ENCODE peak calls at places on chromosomes 11 and 22, in seven cellular contexts. One of them, this sample, is unnamed.

GRCh38 chr22:28951969-28952521 is 68.7 kb downstream of the ZNRF3 start:
- DNase-seq in left cardiac atrium: no peak
- DNase-seq in psoas muscle: no peak
- DNase-seq in aorta: no peak
- DNase-seq in activated naive CD4-positive, alpha-beta T cell: no peak
- DNase-seq in osteocyte: no peak
- DNase-seq in retina: no peak
- DNase-seq in this sample: no peak

GRCh38 chr11:11884774-11885481 is 43.2 kb downstream of the USP47 start:
- DNase-seq in left cardiac atrium: no peak
- DNase-seq in psoas muscle: no peak
- DNase-seq in aorta: no peak
- DNase-seq in activated naive CD4-positive, alpha-beta T cell: no peak
- DNase-seq in osteocyte: no peak
- DNase-seq in retina: no peak
- DNase-seq in this sample: no peak

GRCh38 chr22:19234126-19234896 is 55.8 kb upstream of the SLC25A1 start:
- DNase-seq in left cardiac atrium: no peak
- DNase-seq in psoas muscle: no peak
- DNase-seq in aorta: no peak
- DNase-seq in activated naive CD4-positive, alpha-beta T cell: no peak
- DNase-seq in osteocyte: peak; percentile 51
- DNase-seq in retina: no peak
- DNase-seq in this sample: no peak

GRCh38 chr11:68997124-68997994 is 15.7 kb downstream of the MRGPRF start:
- DNase-seq in left cardiac atrium: no peak
- DNase-seq in psoas muscle: peak; percentile 46
- DNase-seq in aorta: peak; percentile 32
- DNase-seq in activated naive CD4-positive, alpha-beta T cell: no peak
- DNase-seq in osteocyte: no peak
- DNase-seq in retina: no peak
- DNase-seq in this sample: no peak

GRCh38 chr11:126113515-126113957 is 50.9 kb upstream of the CDON start:
- DNase-seq in left cardiac atrium: peak; percentile 93
- DNase-seq in psoas muscle: peak; percentile 92
- DNase-seq in aorta: peak; percentile 94
- DNase-seq in activated naive CD4-positive, alpha-beta T cell: no peak
- DNase-seq in osteocyte: peak; percentile 92
- DNase-seq in retina: peak; percentile 13
- DNase-seq in this sample: peak; percentile 93

GRCh38 chr22:30015846-30016245 is 64.4 kb upstream of the HORMAD2 start:
- DNase-seq in left cardiac atrium: no peak
- DNase-seq in psoas muscle: no peak
- DNase-seq in aorta: no peak
- DNase-seq in activated naive CD4-positive, alpha-beta T cell: no peak
- DNase-seq in osteocyte: no peak
- DNase-seq in retina: no peak
- DNase-seq in this sample: peak; percentile 82

GRCh38 chr11:88979641-88980040 is 86.1 kb downstream of the GRM5 start:
- DNase-seq in left cardiac atrium: no peak
- DNase-seq in psoas muscle: no peak
- DNase-seq in aorta: no peak
- DNase-seq in activated naive CD4-positive, alpha-beta T cell: no peak
- DNase-seq in osteocyte: no peak
- DNase-seq in retina: no peak
- DNase-seq in this sample: peak; percentile 11

GRCh38 chr22:43530864-43531201 is 119.0 kb downstream of the MPPED1 start:
- DNase-seq in left cardiac atrium: no peak
- DNase-seq in psoas muscle: no peak
- DNase-seq in aorta: no peak
- DNase-seq in activated naive CD4-positive, alpha-beta T cell: no peak
- DNase-seq in osteocyte: no peak
- DNase-seq in retina: no peak
- DNase-seq in this sample: no peak

GRCh38 chr11:12066056-12066798 is 44.2 kb upstream of the MICAL2 start:
- DNase-seq in left cardiac atrium: no peak
- DNase-seq in psoas muscle: peak; percentile 62
- DNase-seq in aorta: no peak
- DNase-seq in activated naive CD4-positive, alpha-beta T cell: no peak
- DNase-seq in osteocyte: no peak
- DNase-seq in retina: no peak
- DNase-seq in this sample: peak; percentile 87

GRCh38 chr11:21909145-21909544 is 283.7 kb upstream of the ANO5 start:
- DNase-seq in left cardiac atrium: no peak
- DNase-seq in psoas muscle: no peak
- DNase-seq in aorta: no peak
- DNase-seq in activated naive CD4-positive, alpha-beta T cell: no peak
- DNase-seq in osteocyte: no peak
- DNase-seq in retina: no peak
- DNase-seq in this sample: no peak

GRCh38 chr22:23834830-23835772 is 3.7 kb downstream of the DERL3 start:
- DNase-seq in left cardiac atrium: peak; percentile 64
- DNase-seq in psoas muscle: peak; percentile 87
- DNase-seq in aorta: peak; percentile 51
- DNase-seq in activated naive CD4-positive, alpha-beta T cell: no peak
- DNase-seq in osteocyte: no peak
- DNase-seq in retina: no peak
- DNase-seq in this sample: no peak

GRCh38 chr11:47394050-47394321 is 14.4 kb upstream of the SLC39A13 start:
- DNase-seq in left cardiac atrium: peak; percentile 37
- DNase-seq in psoas muscle: peak; percentile 57
- DNase-seq in aorta: no peak
- DNase-seq in activated naive CD4-positive, alpha-beta T cell: no peak
- DNase-seq in osteocyte: no peak
- DNase-seq in retina: no peak
- DNase-seq in this sample: no peak

GRCh38 chr22:34437140-34437539 is 516.9 kb upstream of the LARGE1 start:
- DNase-seq in left cardiac atrium: no peak
- DNase-seq in psoas muscle: no peak
- DNase-seq in aorta: no peak
- DNase-seq in activated naive CD4-positive, alpha-beta T cell: no peak
- DNase-seq in osteocyte: no peak
- DNase-seq in retina: no peak
- DNase-seq in this sample: no peak

GRCh38 chr11:2834893-2835767 is 50.4 kb downstream of the CDKN1C start:
- DNase-seq in left cardiac atrium: no peak
- DNase-seq in psoas muscle: peak; percentile 51
- DNase-seq in aorta: no peak
- DNase-seq in activated naive CD4-positive, alpha-beta T cell: no peak
- DNase-seq in osteocyte: no peak
- DNase-seq in retina: peak; percentile 43
- DNase-seq in this sample: no peak

GRCh38 chr22:19974233-19974861 is 32.7 kb upstream of the TXNRD2 start:
- DNase-seq in left cardiac atrium: peak; percentile 53
- DNase-seq in psoas muscle: no peak
- DNase-seq in aorta: no peak
- DNase-seq in activated naive CD4-positive, alpha-beta T cell: no peak
- DNase-seq in osteocyte: no peak
- DNase-seq in retina: peak; percentile 82
- DNase-seq in this sample: peak; percentile 68

GRCh38 chr22:38706101-38706884 is 549 bp downstream of the GTPBP1 start:
- DNase-seq in left cardiac atrium: peak; percentile 53
- DNase-seq in psoas muscle: peak; percentile 77
- DNase-seq in aorta: peak; percentile 70
- DNase-seq in activated naive CD4-positive, alpha-beta T cell: no peak
- DNase-seq in osteocyte: no peak
- DNase-seq in retina: peak; percentile 69
- DNase-seq in this sample: peak; percentile 50

GRCh38 chr11:11308249-11308648 is 44.8 kb downstream of the CSNK2A3 start:
- DNase-seq in left cardiac atrium: no peak
- DNase-seq in psoas muscle: no peak
- DNase-seq in aorta: no peak
- DNase-seq in activated naive CD4-positive, alpha-beta T cell: no peak
- DNase-seq in osteocyte: no peak
- DNase-seq in retina: no peak
- DNase-seq in this sample: no peak

GRCh38 chr11:29485641-29486040 is 531.2 kb downstream of the KCNA4 start:
- DNase-seq in left cardiac atrium: no peak
- DNase-seq in psoas muscle: no peak
- DNase-seq in aorta: no peak
- DNase-seq in activated naive CD4-positive, alpha-beta T cell: no peak
- DNase-seq in osteocyte: no peak
- DNase-seq in retina: no peak
- DNase-seq in this sample: no peak

GRCh38 chr11:19374189-19374588 is 133.4 kb upstream of the E2F8 start:
- DNase-seq in left cardiac atrium: no peak
- DNase-seq in psoas muscle: no peak
- DNase-seq in aorta: no peak
- DNase-seq in activated naive CD4-positive, alpha-beta T cell: no peak
- DNase-seq in osteocyte: no peak
- DNase-seq in retina: no peak
- DNase-seq in this sample: peak; percentile 96

GRCh38 chr11:87299041-87299481 is 261.3 kb downstream of the TMEM135 start:
- DNase-seq in left cardiac atrium: no peak
- DNase-seq in psoas muscle: no peak
- DNase-seq in aorta: no peak
- DNase-seq in activated naive CD4-positive, alpha-beta T cell: no peak
- DNase-seq in osteocyte: no peak
- DNase-seq in retina: no peak
- DNase-seq in this sample: no peak

GRCh38 chr22:39431216-39431801 is 25.5 kb upstream of the MGAT3 start:
- DNase-seq in left cardiac atrium: no peak
- DNase-seq in psoas muscle: no peak
- DNase-seq in aorta: peak; percentile 48
- DNase-seq in activated naive CD4-positive, alpha-beta T cell: no peak
- DNase-seq in osteocyte: no peak
- DNase-seq in retina: no peak
- DNase-seq in this sample: no peak

GRCh38 chr11:62632492-62632891 is 10.7 kb upstream of the B3GAT3 start:
- DNase-seq in left cardiac atrium: no peak
- DNase-seq in psoas muscle: no peak
- DNase-seq in aorta: no peak
- DNase-seq in activated naive CD4-positive, alpha-beta T cell: no peak
- DNase-seq in osteocyte: no peak
- DNase-seq in retina: no peak
- DNase-seq in this sample: no peak

GRCh38 chr11:62540804-62541671 is 5.6 kb downstream of the AHNAK start:
- DNase-seq in left cardiac atrium: peak; percentile 47
- DNase-seq in psoas muscle: peak; percentile 71
- DNase-seq in aorta: peak; percentile 74
- DNase-seq in activated naive CD4-positive, alpha-beta T cell: no peak
- DNase-seq in osteocyte: no peak
- DNase-seq in retina: no peak
- DNase-seq in this sample: no peak

GRCh38 chr11:43803766-43804165 is 76.9 kb upstream of the ALKBH3 start:
- DNase-seq in left cardiac atrium: no peak
- DNase-seq in psoas muscle: no peak
- DNase-seq in aorta: no peak
- DNase-seq in activated naive CD4-positive, alpha-beta T cell: no peak
- DNase-seq in osteocyte: no peak
- DNase-seq in retina: no peak
- DNase-seq in this sample: no peak

GRCh38 chr22:44261861-44262595 is 50.7 kb downstream of the SHISAL1 start:
- DNase-seq in left cardiac atrium: peak; percentile 41
- DNase-seq in psoas muscle: peak; percentile 8
- DNase-seq in aorta: no peak
- DNase-seq in activated naive CD4-positive, alpha-beta T cell: no peak
- DNase-seq in osteocyte: no peak
- DNase-seq in retina: no peak
- DNase-seq in this sample: no peak

GRCh38 chr22:23556026-23556620 is 24.0 kb downstream of the IGLL1 start:
- DNase-seq in left cardiac atrium: no peak
- DNase-seq in psoas muscle: no peak
- DNase-seq in aorta: no peak
- DNase-seq in activated naive CD4-positive, alpha-beta T cell: no peak
- DNase-seq in osteocyte: no peak
- DNase-seq in retina: no peak
- DNase-seq in this sample: no peak

GRCh38 chr11:67118059-67118766 is 850 bp upstream of the KDM2A start:
- DNase-seq in left cardiac atrium: peak; percentile 62
- DNase-seq in psoas muscle: peak; percentile 76
- DNase-seq in aorta: peak; percentile 65
- DNase-seq in activated naive CD4-positive, alpha-beta T cell: peak; percentile 36
- DNase-seq in osteocyte: peak; percentile 86
- DNase-seq in retina: peak; percentile 78
- DNase-seq in this sample: peak; percentile 35

GRCh38 chr22:49767355-49768062 is 60.2 kb downstream of the BRD1 start:
- DNase-seq in left cardiac atrium: no peak
- DNase-seq in psoas muscle: peak; percentile 52
- DNase-seq in aorta: peak; percentile 35
- DNase-seq in activated naive CD4-positive, alpha-beta T cell: no peak
- DNase-seq in osteocyte: no peak
- DNase-seq in retina: peak; percentile 71
- DNase-seq in this sample: peak; percentile 45

GRCh38 chr11:16982256-16982671 is 31.9 kb downstream of the PLEKHA7 start:
- DNase-seq in left cardiac atrium: no peak
- DNase-seq in psoas muscle: no peak
- DNase-seq in aorta: no peak
- DNase-seq in activated naive CD4-positive, alpha-beta T cell: no peak
- DNase-seq in osteocyte: no peak
- DNase-seq in retina: peak; percentile 46
- DNase-seq in this sample: no peak

GRCh38 chr11:65355776-65356393 is 1.3 kb downstream of the TIGD3 start:
- DNase-seq in left cardiac atrium: peak; percentile 60
- DNase-seq in psoas muscle: peak; percentile 61
- DNase-seq in aorta: no peak
- DNase-seq in activated naive CD4-positive, alpha-beta T cell: no peak
- DNase-seq in osteocyte: no peak
- DNase-seq in retina: peak; percentile 82
- DNase-seq in this sample: peak; percentile 59

GRCh38 chr11:103849366-103849765 is 187.1 kb upstream of the DDI1 start:
- DNase-seq in left cardiac atrium: no peak
- DNase-seq in psoas muscle: no peak
- DNase-seq in aorta: no peak
- DNase-seq in activated naive CD4-positive, alpha-beta T cell: no peak
- DNase-seq in osteocyte: no peak
- DNase-seq in retina: no peak
- DNase-seq in this sample: no peak

GRCh38 chr11:35413568-35413967 is 5.8 kb downstream of the SLC1A2 start:
- DNase-seq in left cardiac atrium: no peak
- DNase-seq in psoas muscle: no peak
- DNase-seq in aorta: no peak
- DNase-seq in activated naive CD4-positive, alpha-beta T cell: no peak
- DNase-seq in osteocyte: no peak
- DNase-seq in retina: no peak
- DNase-seq in this sample: no peak

GRCh38 chr11:72681226-72682153 is 7.3 kb upstream of the PDE2A start:
- DNase-seq in left cardiac atrium: no peak
- DNase-seq in psoas muscle: no peak
- DNase-seq in aorta: no peak
- DNase-seq in activated naive CD4-positive, alpha-beta T cell: no peak
- DNase-seq in osteocyte: no peak
- DNase-seq in retina: no peak
- DNase-seq in this sample: no peak

GRCh38 chr22:47065756-47066615 is 303.5 kb downstream of the TBC1D22A start:
- DNase-seq in left cardiac atrium: no peak
- DNase-seq in psoas muscle: no peak
- DNase-seq in aorta: no peak
- DNase-seq in activated naive CD4-positive, alpha-beta T cell: no peak
- DNase-seq in osteocyte: no peak
- DNase-seq in retina: no peak
- DNase-seq in this sample: no peak

GRCh38 chr11:13349581-13349980 is 72.0 kb downstream of the BMAL1 start:
- DNase-seq in left cardiac atrium: no peak
- DNase-seq in psoas muscle: no peak
- DNase-seq in aorta: no peak
- DNase-seq in activated naive CD4-positive, alpha-beta T cell: no peak
- DNase-seq in osteocyte: no peak
- DNase-seq in retina: no peak
- DNase-seq in this sample: no peak

GRCh38 chr11:119624102-119624615 is 104.8 kb downstream of the NECTIN1 start:
- DNase-seq in left cardiac atrium: no peak
- DNase-seq in psoas muscle: peak; percentile 48
- DNase-seq in aorta: no peak
- DNase-seq in activated naive CD4-positive, alpha-beta T cell: no peak
- DNase-seq in osteocyte: no peak
- DNase-seq in retina: no peak
- DNase-seq in this sample: no peak

This sample was measured in AG08395.